ENCODE peak calls at places on chromosomes 2 and 18, in nine cellular contexts. V, J, Q, C, P, U, G, H and O are unnamed samples.

GRCh38 chr2:237060518-237061312 is 25.0 kb upstream of the COPS8 start:
- DNase-seq in J (peak; percentile 38), P (peak; percentile 75), U (peak; percentile 67), V (peak; percentile 66), Q (no peak), G (peak; percentile 42), C (no peak), H (no peak), O (peak; percentile 38)

GRCh38 chr2:98379311-98380202 is 33.3 kb downstream of the CNGA3 start:
- DNase-seq in Q (no peak), P (peak; percentile 1), C (no peak), G (no peak), H (no peak), J (no peak), U (no peak), V (peak; percentile 5), O (no peak)

GRCh38 chr2:166539340-166540162 is 45.5 kb upstream of the SCN7A start:
- DNase-seq in J (no peak), P (peak; percentile 74), H (no peak), U (peak; percentile 68), V (peak; percentile 62), G (peak; percentile 81), Q (no peak), C (peak; percentile 20), O (peak; percentile 10)

GRCh38 chr2:25822190-25823117 is 55.8 kb downstream of the ASXL2 start:
- DNase-seq in P (peak; percentile 25), Q (peak; percentile 63), V (peak; percentile 43), H (peak; percentile 77), J (no peak), G (no peak), C (no peak), U (no peak), O (peak; percentile 23)

GRCh38 chr2:240232961-240233890 is 92.8 kb upstream of the OTOS start:
- DNase-seq in U (peak; percentile 77), P (peak; percentile 74), J (peak; percentile 69), H (peak; percentile 84), G (peak; percentile 10), Q (peak; percentile 42), V (peak; percentile 84), C (peak; percentile 25), O (peak; percentile 56)

GRCh38 chr2:71700880-71701397 is 247.6 kb downstream of the DYSF start:
- DNase-seq in U (no peak), J (peak; percentile 87), H (no peak), G (no peak), P (no peak), V (no peak), Q (peak; percentile 27), C (no peak), O (peak; percentile 46)

GRCh38 chr2:12965540-12966269 is 249.0 kb downstream of the TRIB2 start:
- DNase-seq in C (no peak), U (peak; percentile 68), J (no peak), Q (no peak), V (peak; percentile 78), H (no peak), P (peak; percentile 76), G (peak; percentile 92), O (no peak)

GRCh38 chr2:71736091-71736878 is 282.9 kb downstream of the DYSF start:
- DNase-seq in Q (no peak), U (no peak), H (no peak), G (no peak), C (no peak), V (no peak), J (no peak), P (no peak), O (no peak)

GRCh38 chr18:22507055-22507454 is 89.3 kb upstream of the CTAGE1 start:
- DNase-seq in Q (no peak), U (no peak), G (no peak), V (no peak), C (no peak), J (no peak), P (no peak), H (no peak), O (no peak)

GRCh38 chr18:475202-475624 is 25.3 kb downstream of the COLEC12 start:
- DNase-seq in U (peak; percentile 90), J (no peak), C (no peak), P (peak; percentile 76), V (peak; percentile 65), H (no peak), Q (no peak), G (no peak), O (no peak)

GRCh38 chr2:35067420-35067819 is 1288.2 kb upstream of the CRIM1 start:
- DNase-seq in V (no peak), J (no peak), G (no peak), P (no peak), Q (no peak), U (no peak), H (no peak), C (no peak), O (no peak)

GRCh38 chr2:74991977-74992376 is 33.5 kb downstream of the POLE4 start:
- DNase-seq in V (peak; percentile 73), J (no peak), Q (no peak), C (no peak), G (no peak), H (no peak), U (peak; percentile 67), P (peak; percentile 20), O (no peak)

GRCh38 chr18:73093687-73094250 is 226.0 kb upstream of the NETO1 start:
- DNase-seq in G (no peak), U (peak; percentile 36), H (no peak), C (no peak), P (no peak), V (no peak), J (no peak), Q (no peak), O (no peak)